ENCODE peak calls at places on chromosomes 5 and 9, in eight cellular contexts. J, U, N, Q, X, H, I and G are unnamed samples.

GRCh38 chr9:93786204-93786603 is 169.0 kb downstream of the BARX1 start:
- DNase-seq in J (no peak), N (no peak), I (no peak), X (no peak), U (no peak), Q (no peak), H (no peak), G (no peak)

GRCh38 chr5:1887400-1888360 is 5.0 kb upstream of the IRX4 start:
- DNase-seq in U (no peak), I (no peak), H (no peak), X (no peak), Q (no peak), N (no peak), J (no peak), G (no peak)

GRCh38 chr9:132457508-132457907 is 47.5 kb downstream of the CFAP77 start:
- DNase-seq in N (no peak), X (no peak), Q (no peak), H (no peak), U (no peak), I (no peak), J (no peak), G (no peak)

GRCh38 chr9:108119530-108120113 is 630.1 kb upstream of the KLF4 start:
- DNase-seq in Q (no peak), H (no peak), I (no peak), J (no peak), U (no peak), N (no peak), X (peak; percentile 24), G (no peak)

GRCh38 chr9:108040783-108041182 is 551.2 kb upstream of the KLF4 start:
- DNase-seq in H (no peak), X (peak; percentile 41), J (no peak), I (no peak), N (peak; percentile 45), U (no peak), Q (peak; percentile 30), G (no peak)

GRCh38 chr5:60522299-60522915 is 177.6 kb downstream of the DEPDC1B start:
- DNase-seq in U (peak; percentile 30), I (no peak), J (no peak), X (peak; percentile 6), Q (no peak), N (peak; percentile 52), H (peak; percentile 54), G (no peak)

GRCh38 chr9:69147041-69147834 is 26.8 kb upstream of the TJP2 start:
- DNase-seq in X (no peak), U (no peak), J (no peak), H (no peak), I (no peak), Q (no peak), N (no peak), G (no peak)

GRCh38 chr5:170286532-170286931 is 11.0 kb downstream of the LCP2 start:
- DNase-seq in X (no peak), H (no peak), I (no peak), U (no peak), N (no peak), Q (no peak), J (no peak), G (no peak)

GRCh38 chr9:137149942-137150484 is 11.1 kb downstream of the GRIN1 start:
- DNase-seq in X (no peak), U (peak; percentile 23), H (no peak), J (no peak), I (no peak), Q (no peak), N (no peak), G (no peak)

GRCh38 chr5:52853573-52854163 is 66.0 kb downstream of the ITGA1 start:
- DNase-seq in U (no peak), I (no peak), J (no peak), N (no peak), Q (no peak), H (no peak), X (no peak), G (no peak)

GRCh38 chr5:125017796-125018195 is 271.4 kb upstream of the ZNF608 start:
- DNase-seq in Q (no peak), H (no peak), X (no peak), U (no peak), I (no peak), N (no peak), J (no peak), G (no peak)

GRCh38 chr5:15383469-15383868 is 116.5 kb upstream of the FBXL7 start:
- DNase-seq in Q (peak; percentile 56), U (peak; percentile 48), I (no peak), H (no peak), J (no peak), X (peak; percentile 20), N (no peak), G (no peak)